ENCODE peak calls at places on chromosomes 2 and 18, in five cellular contexts. N is fibroblast of lung, K is cardiac fibroblast, Y is GM12878, S is AG09309. B is an unnamed sample.

GRCh38 chr2:142130111-142131015 is 453 bp downstream of the LRP1B start:
- DNase-seq in N (peak; percentile 83), K (peak; percentile 45), Y (no peak), S (no peak), B (peak; percentile 73)

GRCh38 chr2:157194097-157194688 is 63.3 kb upstream of the GALNT5 start:
- DNase-seq in N (peak; percentile 62), K (peak; percentile 85), Y (no peak), S (peak; percentile 37), B (peak; percentile 74)

GRCh38 chr2:113211226-113212105 is 37.7 kb downstream of the PSD4 start:
- DNase-seq in N (peak; percentile 87), K (peak; percentile 58), Y (no peak), S (no peak), B (peak; percentile 71)

GRCh38 chr2:71934595-71935263 is 212.9 kb downstream of the CYP26B1 start:
- DNase-seq in N (peak; percentile 46), K (peak; percentile 75), Y (no peak), S (peak; percentile 93), B (peak; percentile 7)

GRCh38 chr2:17719562-17720371 is 33.8 kb downstream of the SMC6 start:
- DNase-seq in N (no peak), K (peak; percentile 46), Y (no peak), S (no peak), B (peak; percentile 33)

GRCh38 chr2:71631411-71631931 is 178.1 kb downstream of the DYSF start:
- DNase-seq in N (peak; percentile 61), K (no peak), Y (no peak), S (peak; percentile 13), B (peak; percentile 15)

GRCh38 chr2:68837164-68837860 is 33.9 kb downstream of the BMP10 start:
- DNase-seq in N (peak; percentile 23), K (peak; percentile 57), Y (peak; percentile 13), S (no peak), B (peak; percentile 30)

GRCh38 chr18:13614701-13615288 is 111.6 kb downstream of the FAM210A start:
- DNase-seq in N (no peak), K (no peak), Y (no peak), S (no peak), B (no peak)

GRCh38 chr2:197071790-197072436 is 145.4 kb upstream of the PGAP1 start:
- DNase-seq in N (no peak), K (no peak), Y (no peak), S (no peak), B (no peak)

GRCh38 chr2:20544093-20544747 is 97.3 kb downstream of the RHOB start:
- DNase-seq in N (no peak), K (no peak), Y (no peak), S (no peak), B (no peak)

GRCh38 chr2:216560695-216561370 is 62.2 kb downstream of the RPL37A start:
- DNase-seq in N (peak; percentile 90), K (peak; percentile 67), Y (no peak), S (no peak), B (peak; percentile 72)

GRCh38 chr2:80304522-80304878 is at the start of gene LRRTM1:
- DNase-seq in N (peak; percentile 11), K (no peak), Y (no peak), S (no peak), B (no peak)

GRCh38 chr2:102755284-102755683 is 6.5 kb upstream of the TMEM182 start:
- DNase-seq in N (no peak), K (no peak), Y (no peak), S (no peak), B (peak; percentile 29)

GRCh38 chr18:58364867-58365533 is 263.9 kb downstream of the ALPK2 start:
- DNase-seq in N (peak; percentile 89), K (peak; percentile 86), Y (no peak), S (peak; percentile 11), B (peak; percentile 89)

GRCh38 chr2:42602218-42602936 is 33.9 kb downstream of the MTA3 start:
- DNase-seq in N (no peak), K (no peak), Y (peak; percentile 51), S (no peak), B (no peak)

GRCh38 chr2:7007846-7008741 is 90.9 kb downstream of the RNF144A start:
- DNase-seq in N (peak; percentile 96), K (peak; percentile 90), Y (peak; percentile 16), S (no peak), B (peak; percentile 97)

GRCh38 chr2:105248316-105249070 is 7.0 kb downstream of the GPR45 start:
- DNase-seq in N (no peak), K (peak; percentile 15), Y (no peak), S (no peak), B (no peak)

GRCh38 chr2:58970365-58970764 is 729.2 kb upstream of the FANCL start:
- DNase-seq in N (no peak), K (no peak), Y (no peak), S (no peak), B (no peak)

GRCh38 chr2:46430413-46430812 is 49.0 kb upstream of the TMEM247 start:
- DNase-seq in N (no peak), K (no peak), Y (no peak), S (no peak), B (no peak)

GRCh38 chr18:46555724-46556123 is 101.3 kb downstream of the LOXHD1 start:
- DNase-seq in N (peak; percentile 1), K (no peak), Y (no peak), S (no peak), B (no peak)

GRCh38 chr2:134252092-134252775 is 1.6 kb upstream of the MGAT5 start:
- DNase-seq in N (peak; percentile 72), K (peak; percentile 35), Y (no peak), S (no peak), B (no peak)

GRCh38 chr2:96537066-96537733 is 648 bp downstream of the ARID5A start:
- DNase-seq in N (peak; percentile 60), K (peak; percentile 41), Y (peak; percentile 66), S (no peak), B (peak; percentile 66)

GRCh38 chr2:70932631-70933230 is 3.0 kb upstream of the ATP6V1B1 start:
- DNase-seq in N (no peak), K (no peak), Y (no peak), S (no peak), B (no peak)

GRCh38 chr2:159209341-159210306 is 76.9 kb downstream of the WDSUB1 start:
- DNase-seq in N (no peak), K (no peak), Y (peak; percentile 19), S (no peak), B (no peak)

GRCh38 chr2:102355526-102356380 is at the start of gene IL18R1:
- DNase-seq in N (peak; percentile 72), K (peak; percentile 72), Y (peak; percentile 42), S (no peak), B (peak; percentile 71)

GRCh38 chr18:51342815-51343214 is 145.3 kb upstream of the MEX3C start:
- DNase-seq in N (peak; percentile 65), K (peak; percentile 54), Y (no peak), S (no peak), B (peak; percentile 80)

GRCh38 chr18:44654555-44654954 is 26.1 kb upstream of the SETBP1 start:
- DNase-seq in N (peak; percentile 93), K (peak; percentile 86), Y (no peak), S (peak; percentile 68), B (peak; percentile 79)

GRCh38 chr2:33727361-33728032 is 128.4 kb upstream of the FAM98A start:
- DNase-seq in N (no peak), K (no peak), Y (no peak), S (no peak), B (no peak)

GRCh38 chr2:157936464-157936863 is 60.3 kb upstream of the ACVR1 start:
- DNase-seq in N (peak; percentile 25), K (no peak), Y (no peak), S (no peak), B (no peak)

GRCh38 chr2:26059542-26059941 is 25.7 kb downstream of the RAB10 start:
- DNase-seq in N (no peak), K (no peak), Y (no peak), S (no peak), B (no peak)
- TF ChIP-seq CTCF in N (no peak), K (no peak), Y (no peak), S (no peak), B (no peak)

DNA sequence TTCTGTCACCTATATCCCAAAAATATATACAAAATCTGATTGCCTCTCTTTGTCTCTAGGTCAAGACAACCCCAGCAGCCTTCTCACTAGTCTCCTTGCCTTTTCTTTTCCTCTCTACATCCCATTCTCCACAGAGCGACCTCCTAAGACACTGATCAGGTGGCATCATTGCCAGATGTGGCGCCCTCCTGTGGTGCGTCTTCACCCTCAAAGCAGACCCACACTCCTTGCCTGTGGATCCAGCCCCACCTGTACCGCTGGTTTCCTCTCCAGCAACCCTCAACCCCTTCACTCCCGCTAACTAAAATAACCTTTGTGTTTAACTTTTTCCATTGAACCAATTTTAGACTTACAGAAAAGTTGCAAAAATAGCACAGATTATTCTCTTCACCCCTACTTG is 273.3 kb downstream of the GLI2 start:
- DNase-seq in N (no peak), K (peak; percentile 10), Y (no peak), S (no peak), B (no peak)
- TF ChIP-seq CTCF in N (peak; percentile 37), K (peak; percentile 40), Y (no peak), S (peak; percentile 36), B (peak; percentile 40)

DNA sequence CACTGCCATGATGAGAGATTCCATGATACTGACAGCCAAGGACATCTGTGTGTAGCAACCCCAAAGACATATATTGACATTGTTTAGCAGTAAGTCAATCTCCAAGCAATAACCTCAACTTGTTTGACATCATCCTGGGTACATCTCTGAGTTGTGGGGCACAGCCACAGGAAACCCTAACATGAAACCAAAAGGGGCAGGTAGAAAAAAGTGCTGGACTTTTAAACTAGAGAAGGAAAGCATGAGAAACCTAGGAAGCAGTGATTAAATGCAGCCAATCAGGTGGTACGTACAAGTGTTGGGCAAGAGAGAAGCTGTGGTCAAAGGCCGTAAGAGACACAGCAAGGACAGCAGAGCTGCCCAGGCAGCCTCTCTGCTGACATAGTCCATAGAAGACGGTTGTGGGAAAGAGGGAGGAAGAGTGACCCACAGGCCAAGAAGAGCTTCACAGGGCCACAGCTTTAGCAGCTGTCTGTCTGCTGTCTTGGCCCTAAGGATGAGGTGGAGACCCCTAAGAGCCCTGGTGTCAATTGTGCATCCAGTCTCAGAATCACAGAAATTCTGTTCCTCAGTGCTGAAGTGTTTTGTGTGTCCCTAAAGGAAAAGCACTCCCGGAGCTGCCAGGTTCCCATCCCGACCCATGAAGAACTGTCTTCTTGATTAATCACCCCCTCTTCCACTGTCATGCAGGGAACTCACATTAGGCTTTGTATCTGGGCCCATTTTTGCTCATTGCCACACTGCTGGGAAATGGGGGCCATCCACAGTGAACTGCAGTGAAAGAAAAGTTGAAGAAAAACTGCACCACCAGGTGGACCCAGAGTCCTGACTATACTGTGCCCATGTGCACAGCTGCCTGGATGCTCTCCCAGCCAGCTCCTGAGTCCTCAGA is 25.4 kb upstream of the CHN1 start:
- DNase-seq in N (peak; percentile 37), K (peak; percentile 56), Y (no peak), S (peak; percentile 16), B (peak; percentile 62)
- TF ChIP-seq CTCF in N (peak; percentile 48), K (peak; percentile 49), Y (peak; percentile 47), S (peak; percentile 56), B (peak; percentile 53)

DNA sequence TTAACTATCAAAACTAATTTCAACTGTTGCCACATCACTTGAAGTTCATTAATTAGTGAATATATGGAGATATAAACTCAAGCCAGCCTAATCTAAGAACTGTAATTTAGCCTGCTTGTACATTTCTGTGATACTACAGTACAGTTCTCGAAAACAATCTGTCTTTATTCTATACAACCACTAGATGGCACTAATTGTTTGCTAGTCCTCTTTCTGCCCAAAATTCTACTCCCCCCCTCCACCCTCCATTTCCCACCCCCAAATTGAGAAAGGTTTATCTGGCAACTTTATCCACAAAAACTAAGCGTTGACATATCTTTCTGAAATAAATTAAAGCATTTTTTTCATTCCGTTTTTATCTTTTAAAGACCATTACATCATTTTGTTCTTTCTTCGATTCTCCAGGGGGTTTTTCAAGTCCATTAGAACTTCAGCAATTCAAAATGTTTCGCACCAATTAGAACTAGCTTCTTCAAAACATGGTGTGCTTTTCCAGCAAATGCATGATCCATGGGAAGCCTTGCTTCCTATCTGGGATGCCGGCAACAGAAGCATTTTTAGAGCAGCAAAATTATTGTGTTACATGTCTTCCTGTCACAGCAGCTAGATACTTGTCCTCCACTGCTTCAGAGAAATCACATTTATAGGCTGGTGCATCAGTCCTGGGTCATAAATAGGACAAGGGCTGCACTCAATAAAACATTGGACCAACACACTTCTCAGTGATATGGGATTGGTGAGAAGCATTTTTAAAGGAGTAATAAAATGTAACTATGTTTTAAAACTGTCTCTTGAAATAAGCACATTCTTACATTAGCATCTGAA is 241.3 kb downstream of the PAX3 start:
- DNase-seq in N (no peak), K (peak; percentile 16), Y (no peak), S (no peak), B (peak; percentile 21)
- TF ChIP-seq CTCF in N (peak; percentile 56), K (peak; percentile 40), Y (peak; percentile 47), S (peak; percentile 57), B (peak; percentile 52)